ENCODE peak calls at places on chromosomes 2 and 18, in ten cellular contexts. One of them, this sample, is unnamed.

GRCh38 chr2:148546270-148546669 is 98.3 kb upstream of the EPC2 start:
- DNase-seq in T-helper 17 cell: no peak
- DNase-seq in NCI-H1694: no peak
- DNase-seq in NCI-H748 treated with DMSO at 0.1 percent for 48 hours: no peak
- DNase-seq in AG08395: no peak
- DNase-seq in endodermal cell: no peak
- DNase-seq in stimulated activated CD4-positive, alpha-beta T cell treated with anti-CD3 and anti-CD28 coated beads, TNF-alpha, amount 100 ng/mL, for 1 hour: no peak
- DNase-seq in EL: peak; percentile 22
- DNase-seq in tibial nerve: no peak
- DNase-seq in BE2C: no peak
- DNase-seq in this sample: no peak

GRCh38 chr2:81266106-81266505 is 961.6 kb upstream of the LRRTM1 start:
- DNase-seq in BE2C: peak; percentile 4
- DNase-seq in AG08395: no peak
- DNase-seq in NCI-H748 treated with DMSO at 0.1 percent for 48 hours: no peak
- DNase-seq in tibial nerve: no peak
- DNase-seq in NCI-H1694: peak; percentile 4
- DNase-seq in T-helper 17 cell: no peak
- DNase-seq in endodermal cell: peak; percentile 67
- DNase-seq in stimulated activated CD4-positive, alpha-beta T cell treated with anti-CD3 and anti-CD28 coated beads, TNF-alpha, amount 100 ng/mL, for 1 hour: no peak
- DNase-seq in EL: no peak
- DNase-seq in this sample: no peak

GRCh38 chr2:197198890-197199289 is 111.7 kb downstream of the ANKRD44 start:
- DNase-seq in T-helper 17 cell: peak; percentile 85
- DNase-seq in BE2C: peak; percentile 80
- DNase-seq in NCI-H748 treated with DMSO at 0.1 percent for 48 hours: no peak
- DNase-seq in AG08395: no peak
- DNase-seq in endodermal cell: no peak
- DNase-seq in tibial nerve: peak; percentile 33
- DNase-seq in EL: no peak
- DNase-seq in NCI-H1694: no peak
- DNase-seq in stimulated activated CD4-positive, alpha-beta T cell treated with anti-CD3 and anti-CD28 coated beads, TNF-alpha, amount 100 ng/mL, for 1 hour: peak; percentile 50
- DNase-seq in this sample: no peak

GRCh38 chr2:101040761-101041160 is 38.7 kb downstream of the RPL31 start:
- DNase-seq in tibial nerve: no peak
- DNase-seq in BE2C: peak; percentile 40
- DNase-seq in NCI-H1694: no peak
- DNase-seq in AG08395: no peak
- DNase-seq in endodermal cell: no peak
- DNase-seq in NCI-H748 treated with DMSO at 0.1 percent for 48 hours: no peak
- DNase-seq in stimulated activated CD4-positive, alpha-beta T cell treated with anti-CD3 and anti-CD28 coated beads, TNF-alpha, amount 100 ng/mL, for 1 hour: no peak
- DNase-seq in T-helper 17 cell: no peak
- DNase-seq in EL: no peak
- DNase-seq in this sample: no peak

GRCh38 chr2:121650554-121650930 is 1.3 kb upstream of the CLASP1 start:
- DNase-seq in BE2C: no peak
- DNase-seq in EL: peak; percentile 19
- DNase-seq in NCI-H748 treated with DMSO at 0.1 percent for 48 hours: no peak
- DNase-seq in T-helper 17 cell: no peak
- DNase-seq in AG08395: peak; percentile 15
- DNase-seq in stimulated activated CD4-positive, alpha-beta T cell treated with anti-CD3 and anti-CD28 coated beads, TNF-alpha, amount 100 ng/mL, for 1 hour: peak; percentile 4
- DNase-seq in tibial nerve: no peak
- DNase-seq in endodermal cell: peak; percentile 73
- DNase-seq in NCI-H1694: no peak
- DNase-seq in this sample: no peak

GRCh38 chr2:40439473-40439872 is 12.4 kb downstream of the SLC8A1 start:
- DNase-seq in NCI-H1694: no peak
- DNase-seq in EL: peak; percentile 38
- DNase-seq in BE2C: no peak
- DNase-seq in AG08395: no peak
- DNase-seq in stimulated activated CD4-positive, alpha-beta T cell treated with anti-CD3 and anti-CD28 coated beads, TNF-alpha, amount 100 ng/mL, for 1 hour: no peak
- DNase-seq in NCI-H748 treated with DMSO at 0.1 percent for 48 hours: no peak
- DNase-seq in T-helper 17 cell: no peak
- DNase-seq in tibial nerve: no peak
- DNase-seq in endodermal cell: no peak
- DNase-seq in this sample: no peak

GRCh38 chr2:148963461-148963860 is 75.0 kb upstream of the LYPD6B start:
- DNase-seq in stimulated activated CD4-positive, alpha-beta T cell treated with anti-CD3 and anti-CD28 coated beads, TNF-alpha, amount 100 ng/mL, for 1 hour: no peak
- DNase-seq in BE2C: no peak
- DNase-seq in T-helper 17 cell: no peak
- DNase-seq in NCI-H1694: no peak
- DNase-seq in NCI-H748 treated with DMSO at 0.1 percent for 48 hours: no peak
- DNase-seq in tibial nerve: no peak
- DNase-seq in AG08395: no peak
- DNase-seq in EL: no peak
- DNase-seq in endodermal cell: no peak
- DNase-seq in this sample: no peak

GRCh38 chr2:8306530-8307351 is 375.1 kb upstream of the ID2 start:
- DNase-seq in EL: peak; percentile 52
- DNase-seq in endodermal cell: peak; percentile 24
- DNase-seq in NCI-H748 treated with DMSO at 0.1 percent for 48 hours: peak; percentile 28
- DNase-seq in T-helper 17 cell: no peak
- DNase-seq in BE2C: no peak
- DNase-seq in AG08395: no peak
- DNase-seq in NCI-H1694: no peak
- DNase-seq in stimulated activated CD4-positive, alpha-beta T cell treated with anti-CD3 and anti-CD28 coated beads, TNF-alpha, amount 100 ng/mL, for 1 hour: no peak
- DNase-seq in tibial nerve: no peak
- DNase-seq in this sample: no peak

GRCh38 chr18:13376298-13376840 is 157.8 kb downstream of the LDLRAD4 start:
- DNase-seq in tibial nerve: no peak
- DNase-seq in T-helper 17 cell: peak; percentile 67
- DNase-seq in NCI-H748 treated with DMSO at 0.1 percent for 48 hours: no peak
- DNase-seq in EL: no peak
- DNase-seq in stimulated activated CD4-positive, alpha-beta T cell treated with anti-CD3 and anti-CD28 coated beads, TNF-alpha, amount 100 ng/mL, for 1 hour: peak; percentile 45
- DNase-seq in AG08395: no peak
- DNase-seq in NCI-H1694: no peak
- DNase-seq in BE2C: no peak
- DNase-seq in endodermal cell: peak; percentile 33
- DNase-seq in this sample: no peak

GRCh38 chr2:9666306-9666705 is 35.5 kb upstream of the YWHAQ start:
- DNase-seq in BE2C: no peak
- DNase-seq in stimulated activated CD4-positive, alpha-beta T cell treated with anti-CD3 and anti-CD28 coated beads, TNF-alpha, amount 100 ng/mL, for 1 hour: no peak
- DNase-seq in endodermal cell: no peak
- DNase-seq in T-helper 17 cell: no peak
- DNase-seq in NCI-H748 treated with DMSO at 0.1 percent for 48 hours: no peak
- DNase-seq in AG08395: peak; percentile 46
- DNase-seq in EL: peak; percentile 76
- DNase-seq in tibial nerve: no peak
- DNase-seq in NCI-H1694: no peak
- DNase-seq in this sample: no peak

GRCh38 chr18:76824136-76824676 is 1.8 kb downstream of the ZNF236 start:
- DNase-seq in NCI-H1694: no peak
- DNase-seq in T-helper 17 cell: no peak
- DNase-seq in NCI-H748 treated with DMSO at 0.1 percent for 48 hours: no peak
- DNase-seq in tibial nerve: no peak
- DNase-seq in endodermal cell: no peak
- DNase-seq in stimulated activated CD4-positive, alpha-beta T cell treated with anti-CD3 and anti-CD28 coated beads, TNF-alpha, amount 100 ng/mL, for 1 hour: no peak
- DNase-seq in AG08395: no peak
- DNase-seq in EL: no peak
- DNase-seq in BE2C: no peak
- DNase-seq in this sample: no peak

GRCh38 chr18:58755304-58756010 is 84.2 kb downstream of the MALT1 start:
- DNase-seq in T-helper 17 cell: no peak
- DNase-seq in NCI-H1694: no peak
- DNase-seq in endodermal cell: no peak
- DNase-seq in NCI-H748 treated with DMSO at 0.1 percent for 48 hours: no peak
- DNase-seq in BE2C: no peak
- DNase-seq in tibial nerve: no peak
- DNase-seq in stimulated activated CD4-positive, alpha-beta T cell treated with anti-CD3 and anti-CD28 coated beads, TNF-alpha, amount 100 ng/mL, for 1 hour: no peak
- DNase-seq in AG08395: no peak
- DNase-seq in EL: peak; percentile 38
- DNase-seq in this sample: no peak